ENCODE peak calls at places on chromosomes 11 and 22, in five cellular contexts. S is astrocyte of the spinal cord; B is stimulated activated CD4-positive, alpha-beta T cell treated with anti-CD3 and anti-CD28 coated beads, TNF-alpha, amount 100 ng/mL, for 48 hours; G is NCI-H2171 treated with DMSO at 0.1 percent for 48 hours; A is fibroblast of lung. V is an unnamed sample.
A peak's percentile ranks its signal among the peaks of the same experiment; 100 is the strongest.

GRCh38 chr11:104275992-104276391 is 112.0 kb upstream of the PDGFD start:
- DNase-seq in S (no peak), B (no peak), G (no peak), A (no peak), V (no peak)

GRCh38 chr11:64102005-64102738 is 63.7 kb downstream of the MACROD1 start:
- DNase-seq in S (no peak), B (no peak), G (peak; percentile 89), A (no peak), V (no peak)

GRCh38 chr11:17736921-17737817 is 2.6 kb downstream of the KCNC1 start:
- DNase-seq in S (no peak), B (no peak), G (no peak), A (no peak), V (no peak)

GRCh38 chr22:46801331-46801811 is 38.9 kb downstream of the TBC1D22A start:
- DNase-seq in S (no peak), B (no peak), G (no peak), A (no peak), V (no peak)

GRCh38 chr22:39935622-39936021 is 24.6 kb upstream of the TMA7B start:
- DNase-seq in S (no peak), B (no peak), G (no peak), A (no peak), V (no peak)

GRCh38 chr11:117535870-117536411 is 208.3 kb downstream of the CEP164 start:
- DNase-seq in S (no peak), B (no peak), G (no peak), A (no peak), V (no peak)

GRCh38 chr22:25365491-25366261 is 146.2 kb downstream of the CRYBB2 start:
- DNase-seq in S (no peak), B (no peak), G (no peak), A (no peak), V (no peak)

GRCh38 chr11:110121204-110121603 is 28.0 kb downstream of the ZC3H12C start:
- DNase-seq in S (peak; percentile 83), B (no peak), G (no peak), A (peak; percentile 74), V (no peak)

GRCh38 chr11:70618471-70619101 is 220.3 kb downstream of the CTTN start:
- DNase-seq in S (no peak), B (no peak), G (no peak), A (no peak), V (no peak)

GRCh38 chr11:9717719-9718118 is 53.8 kb downstream of the SWAP70 start:
- DNase-seq in S (no peak), B (no peak), G (no peak), A (no peak), V (no peak)

GRCh38 chr11:1874406-1875092 is 17.1 kb downstream of the PRR33 start:
- DNase-seq in S (no peak), B (no peak), G (no peak), A (no peak), V (peak; percentile 0)

GRCh38 chr22:24894998-24895397 is 51.5 kb downstream of the LHFPL7 start:
- DNase-seq in S (peak; percentile 77), B (no peak), G (peak; percentile 12), A (peak; percentile 65), V (no peak)

GRCh38 chr11:115527534-115528125 is 23.4 kb upstream of the CADM1 start:
- DNase-seq in S (no peak), B (no peak), G (no peak), A (no peak), V (no peak)

GRCh38 chr11:12137938-12138731 is 27.7 kb downstream of the MICAL2 start:
- DNase-seq in S (peak; percentile 99), B (no peak), G (no peak), A (peak; percentile 98), V (no peak)

GRCh38 chr11:105588001-105588400 is 21.9 kb upstream of the GRIA4 start:
- DNase-seq in S (peak; percentile 81), B (no peak), G (no peak), A (peak; percentile 78), V (no peak)

GRCh38 chr22:43446881-43447280 is 35.1 kb downstream of the MPPED1 start:
- DNase-seq in S (no peak), B (no peak), G (peak; percentile 86), A (no peak), V (no peak)

GRCh38 chr11:79078999-79079398 is 361.8 kb downstream of the TENM4 start:
- DNase-seq in S (no peak), B (no peak), G (peak; percentile 99), A (no peak), V (no peak)

GRCh38 chr22:35930933-35931332 is 97.7 kb downstream of the RBFOX2 start:
- DNase-seq in S (peak; percentile 73), B (no peak), G (peak; percentile 51), A (peak; percentile 69), V (no peak)

GRCh38 chr22:23075525-23076216 is 5.4 kb downstream of the GNAZ start:
- DNase-seq in S (no peak), B (no peak), G (no peak), A (no peak), V (no peak)

GRCh38 chr11:44277097-44278090 is 32.5 kb downstream of the ALX4 start:
- DNase-seq in S (no peak), B (no peak), G (no peak), A (no peak), V (no peak)

GRCh38 chr11:77557553-77557952 is 32.2 kb upstream of the AQP11 start:
- DNase-seq in S (peak; percentile 19), B (no peak), G (peak; percentile 34), A (peak; percentile 14), V (no peak)

GRCh38 chr11:10666556-10666955 is 27.0 kb downstream of the IRAG1 start:
- DNase-seq in S (peak; percentile 67), B (no peak), G (no peak), A (peak; percentile 60), V (no peak)

GRCh38 chr11:38824573-38824972 is 2226.5 kb upstream of the RAG2 start:
- DNase-seq in S (no peak), B (no peak), G (peak; percentile 3), A (peak; percentile 14), V (no peak)

GRCh38 chr11:126084608-126084912 is 21.9 kb upstream of the CDON start:
- DNase-seq in S (no peak), B (no peak), G (no peak), A (no peak), V (no peak)

GRCh38 chr11:43830928-43831440 is 49.6 kb upstream of the ALKBH3 start:
- DNase-seq in S (peak; percentile 99), B (peak; percentile 29), G (no peak), A (peak; percentile 100), V (peak; percentile 32)

GRCh38 chr11:124415356-124415923 is 9.2 kb downstream of the OR8B4 start:
- DNase-seq in S (peak; percentile 64), B (no peak), G (peak; percentile 21), A (peak; percentile 40), V (no peak)

GRCh38 chr11:67680701-67681472 is 6.5 kb upstream of the ALDH3B2 start:
- DNase-seq in S (no peak), B (no peak), G (no peak), A (no peak), V (no peak)

GRCh38 chr22:20906387-20906767 is 10.8 kb upstream of the CRKL start:
- DNase-seq in S (no peak), B (no peak), G (no peak), A (no peak), V (no peak)

GRCh38 chr11:86747801-86748200 is 52.5 kb upstream of the PRSS23 start:
- DNase-seq in S (no peak), B (no peak), G (no peak), A (no peak), V (no peak)

GRCh38 chr11:122405788-122406341 is 249.7 kb upstream of the UBASH3B start:
- DNase-seq in S (no peak), B (no peak), G (no peak), A (peak; percentile 57), V (no peak)

GRCh38 chr11:114141863-114142590 is 82.5 kb downstream of the ZBTB16 start:
- DNase-seq in S (no peak), B (no peak), G (no peak), A (no peak), V (no peak)

GRCh38 chr11:102306048-102306575 is 11.2 kb upstream of the BIRC3 start:
- DNase-seq in S (no peak), B (no peak), G (no peak), A (peak; percentile 29), V (no peak)

GRCh38 chr22:17284917-17285316 is 65.7 kb upstream of the ADA2 start:
- DNase-seq in S (no peak), B (no peak), G (no peak), A (no peak), V (no peak)

GRCh38 chr11:127018683-127019279 is 18.2 kb upstream of the KIRREL3 start:
- DNase-seq in S (no peak), B (no peak), G (no peak), A (no peak), V (no peak)

GRCh38 chr22:24427500-24428164 is at the start of gene ADORA2A:
- DNase-seq in S (no peak), B (peak; percentile 55), G (no peak), A (no peak), V (peak; percentile 67)

V was measured in activated T-helper 9 cell treated with anti-CD3 and anti-CD28 coated beads, Interleukin-2, amount 50 U/mL, for 16 hours.